ENCODE peak calls at places on chromosome 7, in six cellular contexts. E, O, A, M, X and L are unnamed samples.

GRCh38 chr7:66832531-66833351 is 88.3 kb upstream of the TMEM248 start:
- DNase-seq in A (no peak), M (no peak), O (no peak), E (no peak), X (no peak), L (no peak)

GRCh38 chr7:152859781-152860191 is 100.2 kb downstream of the ACTR3B start:
- DNase-seq in O (peak), A (peak), M (no peak), X (peak), E (peak), L (peak)

GRCh38 chr7:33062023-33062781 is at the start of gene NT5C3A:
- DNase-seq in A (peak), X (peak), E (no peak), O (no peak), M (no peak), L (peak)

GRCh38 chr7:144568234-144568633 is 164.7 kb upstream of the NOBOX start:
- DNase-seq in O (no peak), X (no peak), M (no peak), A (no peak), E (no peak), L (no peak)

GRCh38 chr7:100080895-100081534 is 508 bp downstream of the ZNF3 start:
- DNase-seq in E (no peak), O (peak), X (no peak), M (no peak), A (no peak), L (no peak)

GRCh38 chr7:142349670-142350405 is 92.0 kb upstream of the PRSS58 start:
- DNase-seq in E (no peak), X (no peak), O (no peak), M (no peak), A (no peak), L (no peak)

GRCh38 chr7:50303082-50303893 is 1.2 kb upstream of the IKZF1 start:
- DNase-seq in X (peak), A (no peak), O (no peak), M (no peak), E (no peak), L (no peak)

GRCh38 chr7:18234519-18234918 is 206.9 kb upstream of the PRPS1L1 start:
- DNase-seq in O (no peak), E (no peak), M (no peak), A (peak), X (no peak), L (no peak)

GRCh38 chr7:94511763-94512162 is 2.2 kb downstream of the CASD1 start:
- DNase-seq in E (no peak), M (no peak), A (no peak), O (no peak), X (no peak), L (no peak)

GRCh38 chr7:15130666-15131541 is 228.4 kb upstream of the DGKB start:
- DNase-seq in E (no peak), O (no peak), X (no peak), M (no peak), A (no peak), L (no peak)

GRCh38 chr7:141441837-141442627 is 109.2 kb upstream of the AGK start:
- DNase-seq in M (no peak), O (no peak), E (no peak), A (no peak), X (no peak), L (no peak)

GRCh38 chr7:113774182-113774807 is 144.5 kb downstream of the PPP1R3A start:
- DNase-seq in A (peak), O (peak), M (no peak), X (no peak), E (peak), L (no peak)

GRCh38 chr7:138125119-138125518 is 48.9 kb downstream of the AKR1D1 start:
- DNase-seq in E (no peak), O (no peak), X (no peak), A (no peak), M (no peak), L (no peak)

GRCh38 chr7:45073843-45074737 is 14.7 kb downstream of the NACAD start:
- DNase-seq in X (no peak), M (no peak), E (no peak), A (no peak), O (no peak), L (no peak)

GRCh38 chr7:35714407-35714806 is 19.5 kb upstream of the HERPUD2 start:
- DNase-seq in E (no peak), M (no peak), O (no peak), A (no peak), X (no peak), L (no peak)

GRCh38 chr7:50730459-50731400 is 52.0 kb downstream of the GRB10 start:
- DNase-seq in X (no peak), E (no peak), A (no peak), M (no peak), O (peak), L (no peak)

GRCh38 chr7:4951903-4952636 is 6.9 kb downstream of the MMD2 start:
- DNase-seq in O (no peak), E (no peak), X (no peak), A (peak), M (peak), L (no peak)
- TF ChIP-seq ZNF274 in O (no peak), E (no peak), X (no peak), A (no peak), M (no peak), L (no peak)

GRCh38 chr7:38669965-38670520 is 38.9 kb upstream of the AMPH start:
- DNase-seq in O (no peak), M (no peak), A (no peak), X (no peak), E (no peak), L (no peak)
- H3K9ac ChIP-seq in O (no peak), M (no peak), A (no peak), X (no peak), E (no peak), L (no peak)

GRCh38 chr7:128167316-128167691 is 73.8 kb upstream of the LEP start:
- DNase-seq in X (no peak), M (no peak), O (no peak), A (peak), E (no peak), L (no peak)
- H3K4me3 ChIP-seq in X (peak), M (peak), O (no peak), A (no peak), E (no peak), L (peak)

GRCh38 chr7:110960811-110961210 is 130.1 kb upstream of the LRRN3 start:
- DNase-seq in A (no peak), E (no peak), M (no peak), X (no peak), O (no peak), L (no peak)
- TF ChIP-seq ZNF274 in A (no peak), E (no peak), M (no peak), X (no peak), O (no peak), L (no peak)

GRCh38 chr7:93015193-93016084 is 102.3 kb downstream of the SAMD9 start:
- DNase-seq in O (no peak), E (no peak), X (no peak), M (no peak), A (no peak), L (no peak)

GRCh38 chr7:93014410-93014809 is 103.4 kb downstream of the SAMD9 start:
- DNase-seq in X (no peak), E (no peak), A (no peak), O (no peak), M (no peak), L (no peak)

GRCh38 chr7:93016681-93017349 is 101.0 kb downstream of the SAMD9 start:
- DNase-seq in E (no peak), X (no peak), A (no peak), M (no peak), O (no peak), L (no peak)

GRCh38 chr7:93013471-93014061 is 104.2 kb downstream of the SAMD9 start:
- DNase-seq in M (no peak), E (no peak), O (no peak), X (no peak), A (peak), L (no peak)

DNA sequence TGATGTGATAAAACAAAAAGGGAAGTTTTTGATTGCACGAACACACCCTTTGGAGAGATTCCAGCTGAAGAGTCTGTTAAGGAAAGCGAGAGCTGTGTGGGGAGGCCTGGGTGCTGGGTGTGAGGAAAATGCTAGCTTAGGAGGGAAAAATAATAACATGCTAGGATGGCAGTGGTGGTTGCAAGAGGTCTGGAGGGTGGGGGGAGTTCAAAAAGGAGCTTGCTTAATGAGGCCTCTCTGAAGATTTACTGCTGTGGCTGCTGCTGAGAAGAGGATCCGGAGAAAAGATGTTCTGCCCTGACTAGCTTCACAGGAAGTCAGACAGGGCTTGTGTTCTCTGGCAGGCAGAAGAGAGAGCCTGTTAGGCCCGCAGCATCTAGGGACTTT is 101.7 kb downstream of the SAMD9 start:
- DNase-seq in O (no peak), X (no peak), A (no peak), M (no peak), E (no peak), L (no peak)
- H3K9ac ChIP-seq in O (no peak), X (no peak), A (no peak), M (no peak), E (no peak), L (no peak)

GRCh38 chr7:90597879-90598278 is 1.8 kb downstream of the CDK14 start:
- DNase-seq in A (no peak), X (no peak), M (no peak), E (no peak), O (no peak), L (no peak)
- H3K4me3 ChIP-seq in A (no peak), X (no peak), M (peak), E (no peak), O (no peak), L (no peak)

DNA sequence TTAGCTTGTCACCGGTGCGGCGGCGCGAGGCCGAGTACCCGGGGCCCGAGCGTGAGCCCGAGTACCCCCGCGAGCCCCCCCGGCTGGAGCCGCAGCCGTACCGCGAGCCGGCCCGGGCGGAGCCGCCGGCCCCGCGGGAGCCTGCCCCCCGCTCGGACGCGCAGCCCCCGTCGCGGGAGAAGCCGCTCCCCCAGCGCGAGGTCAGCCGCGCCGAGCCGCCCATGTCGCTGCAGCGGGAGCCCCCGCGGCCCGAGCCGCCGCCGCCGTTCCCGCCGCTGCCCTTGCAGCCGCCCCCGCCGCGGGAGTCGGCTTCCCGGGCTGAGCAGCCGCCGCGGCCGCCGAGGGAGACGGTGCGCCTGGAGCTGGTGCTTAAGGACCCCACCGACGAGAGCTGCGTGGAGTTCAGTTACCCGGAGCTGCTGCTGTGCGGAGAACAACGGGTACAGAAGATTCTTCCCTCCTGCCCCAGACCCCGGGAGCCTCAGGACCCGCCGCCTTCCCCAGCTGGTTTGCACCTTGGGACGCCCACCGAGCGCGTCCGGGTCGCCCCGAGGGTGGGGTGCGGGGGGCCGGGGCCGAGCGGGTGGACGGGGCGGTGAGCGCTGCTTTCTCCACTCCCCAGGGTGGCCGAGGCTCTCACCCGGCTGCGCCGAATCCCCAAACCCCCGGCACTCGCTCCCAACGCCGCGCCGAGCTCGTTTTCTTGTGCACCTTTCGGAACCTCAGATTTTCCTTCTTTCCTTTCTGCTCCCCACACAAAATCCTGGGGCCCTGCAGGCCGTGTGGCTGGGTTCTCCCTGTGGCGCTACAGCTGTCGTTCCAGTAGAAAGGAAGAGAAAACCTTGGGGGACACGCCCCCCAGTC is 708 bp downstream of the UBN2 start:
- DNase-seq in X (peak), M (no peak), O (peak), A (peak), E (no peak), L (no peak)
- TF ChIP-seq ZNF274 in X (no peak), M (no peak), O (no peak), A (no peak), E (no peak), L (no peak)

GRCh38 chr7:155886391-155887173 is 74.3 kb upstream of the SHH start:
- DNase-seq in A (no peak), M (no peak), E (no peak), O (no peak), X (no peak), L (no peak)

GRCh38 chr7:155884225-155885161 is 72.2 kb upstream of the SHH start:
- DNase-seq in X (no peak), A (no peak), E (no peak), O (no peak), M (no peak), L (no peak)

GRCh38 chr7:155883491-155884224 is 71.4 kb upstream of the SHH start:
- DNase-seq in X (no peak), A (no peak), O (no peak), E (no peak), M (no peak), L (no peak)

GRCh38 chr7:155887174-155887525 is 74.9 kb upstream of the SHH start:
- DNase-seq in A (no peak), X (no peak), E (no peak), O (no peak), M (no peak), L (no peak)

GRCh38 chr7:155885162-155886160 is 73.2 kb upstream of the SHH start:
- DNase-seq in E (no peak), M (no peak), A (no peak), X (no peak), O (no peak), L (no peak)
- H3K9ac ChIP-seq in E (no peak), M (no peak), A (no peak), X (no peak), O (no peak), L (no peak)

DNA sequence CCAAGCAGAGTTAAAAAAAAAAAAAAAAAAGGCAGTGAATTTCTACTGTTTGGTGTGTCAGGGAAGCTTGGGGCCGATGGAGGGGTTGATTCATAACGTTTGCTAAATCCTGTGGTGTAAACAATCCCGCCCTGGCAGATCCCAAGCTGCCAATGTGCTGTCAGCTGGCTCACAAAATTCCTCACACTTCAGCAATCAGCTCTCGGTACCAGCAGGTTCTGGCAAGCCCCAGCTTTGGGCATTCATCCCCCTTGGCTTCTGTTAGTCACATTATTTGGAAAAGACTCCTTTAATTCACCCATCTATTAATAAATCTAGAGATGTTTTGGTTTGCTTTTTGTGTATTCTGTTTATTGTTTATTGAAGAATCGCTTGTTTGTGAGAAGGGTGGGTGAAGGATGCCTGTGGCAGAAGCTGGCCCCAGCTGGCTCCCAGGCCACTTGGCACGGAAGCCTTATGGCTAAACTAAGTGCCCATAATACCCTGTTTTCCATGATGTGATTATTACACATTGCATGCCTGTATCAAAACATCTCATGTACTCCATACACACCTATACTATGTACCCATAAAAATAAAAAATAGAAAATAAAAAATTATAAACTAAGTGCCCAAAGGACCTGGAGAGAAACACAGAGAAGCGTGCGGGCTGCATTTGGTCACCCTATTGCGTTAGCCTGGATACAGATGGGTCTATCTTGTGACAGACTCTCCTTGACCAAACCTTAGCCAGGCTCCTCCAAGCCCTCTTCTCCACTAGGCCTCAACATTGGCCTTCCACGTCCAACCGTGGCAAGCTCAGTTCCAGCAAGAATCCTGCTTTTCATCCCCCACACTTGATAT is 245.5 kb downstream of the TNS3 start:
- DNase-seq in X (no peak), M (no peak), O (no peak), A (no peak), E (no peak), L (no peak)
- H3K4me3 ChIP-seq in X (no peak), M (no peak), O (no peak), A (no peak), E (no peak), L (no peak)

DNA sequence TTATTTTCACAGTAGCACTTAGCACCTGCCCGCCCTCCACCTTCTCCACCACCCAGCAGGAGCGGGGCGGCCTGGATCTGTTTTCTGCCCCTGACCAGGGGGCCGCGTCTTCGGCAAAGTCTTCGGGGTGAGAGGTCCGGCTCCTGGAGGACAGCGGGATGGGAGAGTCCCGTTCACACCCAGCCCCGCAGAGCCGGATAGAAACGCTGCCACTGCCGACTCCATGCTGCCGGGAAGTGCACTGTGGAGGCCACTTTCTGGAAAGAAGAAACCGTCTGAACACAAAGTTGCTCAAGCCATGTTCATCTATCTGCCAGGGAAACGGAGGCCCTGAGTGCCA is 14.5 kb upstream of the ZNF273 start:
- DNase-seq in O (no peak), E (no peak), X (peak), A (no peak), M (no peak), L (no peak)
- TF ChIP-seq ZNF274 in O (peak), E (no peak), X (no peak), A (no peak), M (no peak), L (no peak)